ENCODE peak calls at places on chromosomes 4 and X, in five cellular contexts. K is fibroblast of lung, P is germinal center, L is A172, X is GM10248. I is an unnamed sample.

GRCh38 chr4:96649536-96649935 is 809.6 kb downstream of the PDHA2 start:
- DNase-seq in K (peak; percentile 90), P (no peak), L (peak; percentile 91), X (no peak), I (no peak)

GRCh38 chr4:87304659-87305277 is 17.9 kb downstream of the HSD17B13 start:
- DNase-seq in K (peak; percentile 64), P (no peak), L (no peak), X (no peak), I (no peak)

GRCh38 chr4:142126890-142127497 is 490.6 kb downstream of the IL15 start:
- DNase-seq in K (peak; percentile 68), P (peak; percentile 3), L (peak; percentile 66), X (peak; percentile 6), I (peak; percentile 60)

GRCh38 chr4:13701937-13702446 is 74.5 kb upstream of the BOD1L1 start:
- DNase-seq in K (peak; percentile 59), P (no peak), L (peak; percentile 71), X (no peak), I (no peak)

GRCh38 chr4:2910409-2910808 is 52.8 kb downstream of the NOP14 start:
- DNase-seq in K (no peak), P (no peak), L (no peak), X (no peak), I (no peak)

GRCh38 chr4:42586775-42587174 is 70.1 kb downstream of the ATP8A1 start:
- DNase-seq in K (no peak), P (no peak), L (no peak), X (no peak), I (no peak)

GRCh38 chrX:117752745-117753144 is 363.9 kb downstream of the KLHL13 start:
- DNase-seq in K (no peak), P (no peak), L (no peak), X (no peak), I (no peak)

GRCh38 chr4:67393699-67394281 is 151.5 kb downstream of the CENPC start:
- DNase-seq in K (peak; percentile 33), P (peak; percentile 3), L (peak; percentile 23), X (peak; percentile 15), I (no peak)

GRCh38 chrX:370244-370962 is 16.3 kb downstream of the PPP2R3B start:
- DNase-seq in K (no peak), P (peak; percentile 22), L (no peak), X (no peak), I (no peak)

GRCh38 chr4:100977746-100978397 is 369.5 kb downstream of the PPP3CA start:
- DNase-seq in K (peak; percentile 80), P (no peak), L (no peak), X (no peak), I (no peak)

GRCh38 chr4:180751009-180751408 is 1492.2 kb upstream of the TENM3 start:
- DNase-seq in K (peak; percentile 92), P (no peak), L (peak; percentile 5), X (no peak), I (no peak)

GRCh38 chr4:57102050-57102564 is 8.1 kb downstream of the IGFBP7 start:
- DNase-seq in K (peak; percentile 92), P (no peak), L (peak; percentile 76), X (no peak), I (peak; percentile 75)

GRCh38 chr4:176927664-176928063 is 134.9 kb upstream of the VEGFC start:
- DNase-seq in K (peak; percentile 76), P (no peak), L (peak; percentile 66), X (no peak), I (no peak)

GRCh38 chrX:68940601-68941000 is 111.8 kb downstream of the EFNB1 start:
- DNase-seq in K (peak; percentile 34), P (no peak), L (no peak), X (no peak), I (peak; percentile 34)

GRCh38 chr4:183675625-183676024 is 16.5 kb downstream of the TRAPPC11 start:
- DNase-seq in K (no peak), P (no peak), L (no peak), X (no peak), I (no peak)

GRCh38 chr4:131044368-131044767 is 1948.4 kb downstream of the C4orf33 start:
- DNase-seq in K (no peak), P (no peak), L (no peak), X (no peak), I (no peak)

GRCh38 chr4:145907363-145907762 is 31.3 kb downstream of the ZNF827 start:
- DNase-seq in K (no peak), P (no peak), L (no peak), X (no peak), I (no peak)

GRCh38 chr4:20825493-20825892 is 125.2 kb downstream of the PACRGL start:
- DNase-seq in K (no peak), P (no peak), L (no peak), X (no peak), I (no peak)

GRCh38 chr4:186067757-186068385 is 1.1 kb upstream of the TLR3 start:
- DNase-seq in K (peak; percentile 28), P (no peak), L (peak; percentile 56), X (peak; percentile 38), I (peak; percentile 79)

GRCh38 chr4:40388248-40388647 is 53.1 kb downstream of the CHRNA9 start:
- DNase-seq in K (no peak), P (no peak), L (no peak), X (no peak), I (no peak)

GRCh38 chrX:74422576-74423288 is 1.4 kb downstream of the SLC16A2 start:
- DNase-seq in K (peak; percentile 73), P (peak; percentile 22), L (no peak), X (peak; percentile 18), I (peak; percentile 50)

GRCh38 chrX:40755291-40756249 is 20.2 kb upstream of the MED14 start:
- DNase-seq in K (peak; percentile 60), P (no peak), L (no peak), X (no peak), I (no peak)

GRCh38 chr4:8224596-8225289 is 25.7 kb downstream of the SH3TC1 start:
- DNase-seq in K (no peak), P (no peak), L (no peak), X (no peak), I (no peak)

GRCh38 chrX:54178100-54178940 is 4.7 kb downstream of the FAM120C start:
- DNase-seq in K (peak; percentile 80), P (no peak), L (peak; percentile 73), X (no peak), I (no peak)

GRCh38 chr4:120769227-120769626 is 153.3 kb downstream of the PRDM5 start:
- DNase-seq in K (peak; percentile 81), P (no peak), L (peak; percentile 67), X (no peak), I (no peak)

GRCh38 chr4:93870876-93871458 is 42.4 kb downstream of the ATOH1 start:
- DNase-seq in K (no peak), P (no peak), L (no peak), X (no peak), I (no peak)

GRCh38 chr4:57554693-57555092 is 444.5 kb upstream of the IGFBP7 start:
- DNase-seq in K (no peak), P (no peak), L (no peak), X (no peak), I (no peak)